ENCODE peak calls at places on chromosomes 5 and 9, in five cellular contexts. A, J, M, Z and R are unnamed samples.

GRCh38 chr9:126508928-126509327 is 104.8 kb upstream of the LMX1B start:
- DNase-seq in A (no peak), J (no peak), M (no peak), Z (no peak), R (no peak)

GRCh38 chr5:91956738-91957137 is 573.6 kb upstream of the ARRDC3 start:
- DNase-seq in A (no peak), J (no peak), M (no peak), Z (no peak), R (no peak)

GRCh38 chr5:140801494-140801841 is 611 bp downstream of the PCDHA3 start:
- DNase-seq in A (no peak), J (peak), M (no peak), Z (no peak), R (no peak)

GRCh38 chr5:125848746-125849145 is 574.5 kb upstream of the GRAMD2B start:
- DNase-seq in A (no peak), J (no peak), M (no peak), Z (no peak), R (peak)

GRCh38 chr9:93094294-93095204 is 1.5 kb upstream of the CARD19 start:
- DNase-seq in A (no peak), J (peak), M (no peak), Z (no peak), R (no peak)

GRCh38 chr9:133008824-133009223 is 22.0 kb upstream of the GTF3C5 start:
- DNase-seq in A (no peak), J (no peak), M (no peak), Z (no peak), R (no peak)

GRCh38 chr5:33696413-33696812 is 195.4 kb downstream of the ADAMTS12 start:
- DNase-seq in A (no peak), J (no peak), M (no peak), Z (no peak), R (no peak)

GRCh38 chr5:172446336-172447051 is 7.8 kb downstream of the SH3PXD2B start:
- DNase-seq in A (no peak), J (no peak), M (no peak), Z (no peak), R (no peak)

GRCh38 chr5:88778736-88779135 is 104.2 kb downstream of the MEF2C start:
- DNase-seq in A (no peak), J (no peak), M (no peak), Z (no peak), R (no peak)

GRCh38 chr5:4255441-4255840 is 659.8 kb downstream of the IRX1 start:
- DNase-seq in A (no peak), J (no peak), M (no peak), Z (no peak), R (no peak)

GRCh38 chr9:91555132-91555531 is 131.5 kb upstream of the NFIL3 start:
- DNase-seq in A (no peak), J (no peak), M (no peak), Z (no peak), R (no peak)

GRCh38 chr5:97550164-97550563 is 367.1 kb upstream of the RIOK2 start:
- DNase-seq in A (no peak), J (no peak), M (no peak), Z (no peak), R (no peak)

GRCh38 chr5:74028976-74029375 is 403.0 kb downstream of the ARHGEF28 start:
- DNase-seq in A (no peak), J (no peak), M (no peak), Z (no peak), R (no peak)

GRCh38 chr9:104743377-104743985 is 4.0 kb upstream of the NIPSNAP3A start:
- DNase-seq in A (peak), J (no peak), M (no peak), Z (no peak), R (no peak)

GRCh38 chr5:61732376-61732775 is 400.3 kb downstream of the ZSWIM6 start:
- DNase-seq in A (no peak), J (peak), M (no peak), Z (no peak), R (no peak)

GRCh38 chr5:107359033-107359915 is 311.5 kb downstream of the EFNA5 start:
- DNase-seq in A (peak), J (no peak), M (no peak), Z (no peak), R (no peak)

GRCh38 chr5:17190242-17190778 is 27.1 kb upstream of the BASP1 start:
- DNase-seq in A (peak), J (no peak), M (no peak), Z (no peak), R (peak)

GRCh38 chr5:154095819-154096380 is 57.1 kb downstream of the MFAP3 start:
- DNase-seq in A (no peak), J (no peak), M (no peak), Z (no peak), R (no peak)

GRCh38 chr5:98721231-98721928 is 52.1 kb upstream of the RGMB start:
- DNase-seq in A (no peak), J (no peak), M (peak), Z (no peak), R (no peak)

GRCh38 chr9:655875-656274 is 185.6 kb upstream of the DMRT1 start:
- DNase-seq in A (no peak), J (peak), M (no peak), Z (no peak), R (no peak)

GRCh38 chr5:143464723-143465490 is 61.4 kb upstream of the NR3C1 start:
- DNase-seq in A (no peak), J (no peak), M (no peak), Z (no peak), R (no peak)